ENCODE peak calls at places on chromosomes 4 and X, in six cellular contexts. B is esophagus squamous epithelium, A is upper lobe of right lung, H is suprapubic skin, Q is kidney, V is spleen. Z is an unnamed sample. For H3K4me1, the result is how much of the 10 kb centered on the place peaks cover.

GRCh38 chrX:45851434-45851991 is 650.8 kb upstream of the DIPK2B start:
- DNase-seq in B (no peak), A (peak), H (no peak), Q (no peak), V (peak), Z (peak)

GRCh38 chrX:112832481-112833095 is 8.0 kb downstream of the AMOT start:
- DNase-seq in B (no peak), A (peak), H (no peak), Q (peak), V (no peak), Z (peak)

GRCh38 chr4:3638080-3638715 is 106.0 kb upstream of the LRPAP1 start:
- DNase-seq in B (no peak), A (no peak), H (no peak), Q (peak), V (peak), Z (no peak)

GRCh38 chrX:17860811-17861495 is at the start of gene RAI2:
- DNase-seq in B (no peak), A (peak), H (peak), Q (peak), V (no peak), Z (peak)

GRCh38 chr4:181259081-181259480 is 984.1 kb upstream of the TENM3 start:
- DNase-seq in B (no peak), A (no peak), H (no peak), Q (no peak), V (no peak), Z (no peak)

GRCh38 chr4:176433983-176434382 is 114.2 kb downstream of the SPCS3 start:
- DNase-seq in B (no peak), A (no peak), H (no peak), Q (no peak), V (no peak), Z (no peak)

GRCh38 chr4:128707864-128708263 is 101.6 kb upstream of the JADE1 start:
- DNase-seq in B (no peak), A (no peak), H (no peak), Q (no peak), V (no peak), Z (no peak)

GRCh38 chrX:119008122-119008744 is 33.8 kb downstream of the LONRF3 start:
- DNase-seq in B (no peak), A (no peak), H (no peak), Q (no peak), V (no peak), Z (no peak)

GRCh38 chrX:7086384-7086783 is 61.1 kb upstream of the STS start:
- DNase-seq in B (no peak), A (no peak), H (no peak), Q (no peak), V (no peak), Z (no peak)

GRCh38 chr4:154416183-154416543 is 75.4 kb downstream of the DCHS2 start:
- DNase-seq in B (no peak), A (no peak), H (no peak), Q (no peak), V (no peak), Z (no peak)

DNA sequence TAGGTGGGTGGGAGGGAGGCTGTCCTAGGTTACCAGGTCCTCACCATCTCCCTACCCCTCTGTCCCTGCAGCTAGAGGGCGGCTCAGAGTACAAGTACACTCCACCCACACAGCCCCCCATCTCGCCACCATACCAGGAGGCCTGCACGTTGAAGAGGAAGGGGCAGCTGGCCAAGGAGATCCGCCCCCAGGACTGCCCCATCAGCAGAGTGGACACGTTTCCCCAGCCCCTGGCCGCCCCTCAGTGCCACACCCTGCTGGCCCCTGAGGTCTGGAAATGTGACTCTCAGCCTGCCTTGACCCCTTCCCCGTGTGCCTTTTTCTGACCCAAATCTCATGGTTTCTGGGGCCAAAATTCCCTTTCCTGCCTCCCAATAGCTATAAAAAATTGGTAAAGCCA is 6.5 kb downstream of the FTSJ1 start:
- DNase-seq in B (no peak), A (no peak), H (no peak), Q (peak), V (no peak), Z (no peak)
- H3K4me1 ChIP-seq in B (under half), A (under half), H (under half), Q (under half), V (under half), Z (under half)

DNA sequence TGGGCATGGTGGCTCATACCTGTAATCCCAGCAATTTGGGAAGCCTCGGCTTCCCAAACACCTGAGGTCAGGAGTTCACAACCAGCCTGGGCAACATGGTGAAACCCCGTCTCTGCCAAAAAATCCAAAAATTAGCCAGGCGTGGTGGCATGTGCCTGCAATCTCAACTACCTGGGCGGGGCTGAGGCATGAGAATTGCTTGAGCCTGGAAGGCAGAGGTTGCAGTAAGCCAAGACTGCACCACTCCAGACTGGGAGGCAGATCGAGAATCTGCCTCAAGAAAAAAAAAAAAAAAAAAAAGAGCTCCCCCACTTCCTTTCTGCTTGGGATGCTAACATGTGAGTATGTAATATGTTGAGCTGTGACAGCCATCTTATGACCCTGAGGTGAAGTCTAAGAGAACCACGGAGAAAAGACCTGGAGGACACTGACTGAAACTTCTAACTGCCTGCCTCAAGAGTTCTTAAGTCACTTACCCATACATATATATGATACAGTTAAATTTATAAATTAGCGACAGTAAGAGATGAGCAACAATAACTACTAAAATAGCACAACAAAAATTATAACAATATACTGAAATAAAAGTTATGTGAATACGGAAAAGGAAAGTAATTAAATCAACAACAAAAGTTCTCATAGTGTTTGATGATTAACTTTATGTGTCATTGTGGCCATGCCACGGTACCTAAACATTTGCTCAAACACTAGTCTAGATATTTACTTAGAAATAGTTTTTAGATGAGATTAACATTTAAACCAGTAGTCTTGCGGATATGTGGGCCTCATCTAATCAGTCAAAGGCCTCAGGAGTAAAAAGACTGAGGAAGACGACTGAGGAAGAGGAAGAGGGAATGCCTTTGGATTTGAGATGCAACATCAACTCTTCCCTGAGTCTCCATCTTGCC is 178.3 kb downstream of the OPHN1 start:
- DNase-seq in B (no peak), A (no peak), H (no peak), Q (no peak), V (no peak), Z (no peak)
- TF ChIP-seq CTCF in B (no peak), A (no peak), H (no peak), Q (no peak), V (no peak), Z (no peak)

GRCh38 chr4:38058186-38058585 is 98.0 kb downstream of the PTTG2 start:
- DNase-seq in B (no peak), A (no peak), H (no peak), Q (no peak), V (no peak), Z (no peak)
- H3K4me1 ChIP-seq in B (under half), A (under half), H (under half), Q (under half), V (under half), Z (under half)

DNA sequence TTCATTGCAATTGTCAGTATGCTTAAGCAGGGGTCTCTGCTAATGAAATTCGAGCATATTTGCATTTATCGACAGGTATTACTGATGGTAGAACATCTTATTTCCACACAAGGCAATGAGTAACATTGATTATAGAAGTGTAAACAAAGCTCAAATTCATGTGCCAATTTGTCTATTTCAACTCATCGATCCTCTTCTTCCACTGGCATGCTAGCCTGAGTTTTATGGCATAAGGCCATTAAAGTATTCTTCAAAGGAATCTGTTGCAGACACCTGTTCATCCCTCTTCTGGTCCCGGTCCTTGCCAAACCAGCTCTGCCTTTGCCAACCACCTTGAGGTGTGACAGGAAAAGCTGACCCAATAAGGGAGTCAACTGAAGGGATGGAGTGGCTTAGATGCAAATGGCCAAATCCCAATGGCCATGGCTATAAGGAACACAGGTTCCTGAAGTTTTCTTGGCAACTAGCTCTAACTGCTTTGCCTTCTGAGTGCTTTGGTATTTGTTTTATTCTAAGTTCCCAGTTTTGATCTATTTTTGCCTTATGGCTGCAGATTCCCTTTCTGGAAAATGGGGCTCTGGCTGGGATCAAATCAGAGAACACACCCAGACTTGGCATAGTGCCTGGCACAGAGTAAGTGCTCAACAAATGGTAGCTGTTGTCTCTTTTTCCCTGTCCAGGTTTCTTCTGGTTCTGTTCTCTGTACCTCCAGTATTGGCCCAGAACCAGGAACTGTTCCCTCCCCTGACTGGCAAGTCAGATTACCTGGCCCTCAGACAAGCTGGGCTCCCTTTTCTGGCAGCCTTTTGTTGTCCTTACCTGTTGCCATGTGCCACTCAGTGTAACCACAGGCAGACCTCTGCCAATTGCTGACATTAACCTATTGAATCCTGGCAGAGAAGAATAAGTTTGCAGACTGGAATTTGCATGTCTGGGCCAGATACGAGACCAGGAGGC is 63.1 kb downstream of the RTL9 start:
- DNase-seq in B (no peak), A (no peak), H (no peak), Q (no peak), V (no peak), Z (peak)
- TF ChIP-seq CTCF in B (no peak), A (no peak), H (no peak), Q (no peak), V (no peak), Z (no peak)

DNA sequence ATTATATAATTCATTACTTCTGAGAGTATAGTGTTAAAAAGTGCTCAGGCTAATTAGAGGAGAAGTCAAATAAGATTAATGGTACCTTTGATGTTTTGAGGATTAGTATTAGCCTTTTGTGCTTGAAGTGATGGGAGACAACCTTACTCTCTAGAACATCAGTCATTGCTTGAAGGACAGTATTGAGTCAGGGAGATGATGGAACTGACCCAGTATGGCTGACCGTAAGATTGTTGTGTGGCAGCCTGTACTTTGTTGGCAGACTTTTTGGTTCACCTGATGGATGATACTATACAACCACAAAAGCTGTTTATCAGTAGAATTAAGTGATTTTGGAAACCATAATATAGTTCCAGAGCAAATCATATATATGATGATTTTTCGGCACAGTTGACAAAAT is 9.9 kb downstream of the OGT start:
- DNase-seq in B (no peak), A (no peak), H (no peak), Q (no peak), V (no peak), Z (no peak)
- H3K4me1 ChIP-seq in B (under half), A (under half), H (under half), Q (under half), V (half or more), Z (under half)

DNA sequence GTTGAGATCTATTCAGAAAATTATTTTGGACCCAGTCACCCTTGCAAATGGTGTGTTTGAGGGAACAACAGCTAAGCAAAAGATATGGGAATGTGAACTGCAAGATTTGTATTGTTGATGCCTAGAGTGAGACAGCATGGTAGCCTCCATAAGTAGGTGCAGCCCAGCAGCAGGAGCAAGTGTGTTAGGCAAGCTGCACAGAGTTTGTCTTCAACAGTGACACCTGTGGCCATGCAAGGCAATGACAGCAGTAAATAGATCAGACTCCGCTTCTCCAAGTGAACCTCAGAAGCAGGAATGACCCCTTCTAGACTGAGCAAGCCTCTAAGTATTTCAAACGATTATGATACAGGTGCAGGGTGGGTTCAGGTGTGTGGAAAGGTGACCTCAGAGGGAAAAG is 133.4 kb upstream of the MSX1 start:
- DNase-seq in B (no peak), A (no peak), H (peak), Q (no peak), V (no peak), Z (no peak)
- TF ChIP-seq CTCF in B (no peak), A (no peak), H (no peak), Q (no peak), V (no peak), Z (no peak)

DNA sequence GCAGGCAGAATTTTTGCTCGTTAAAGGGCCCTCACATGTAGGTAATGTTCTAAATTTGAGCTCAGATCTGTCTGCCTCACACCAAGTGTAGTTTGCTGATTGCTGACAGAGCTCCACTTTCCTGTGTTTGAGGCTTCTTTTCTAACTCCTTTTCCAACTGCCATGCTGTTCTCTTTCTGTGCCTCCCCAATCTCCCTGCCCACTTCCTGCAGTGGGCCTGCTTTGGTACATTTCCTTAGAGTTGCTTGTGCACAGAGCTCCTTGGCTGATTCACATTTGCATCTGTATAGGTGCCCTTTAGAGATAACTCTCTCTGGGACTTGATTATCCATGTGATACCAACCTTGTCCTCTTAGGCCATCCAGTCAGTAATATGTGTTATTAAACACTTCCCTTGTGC is 4.5 kb downstream of the MED28 start:
- DNase-seq in B (no peak), A (no peak), H (no peak), Q (no peak), V (no peak), Z (no peak)
- H3K4me1 ChIP-seq in B (under half), A (under half), H (under half), Q (under half), V (half or more), Z (under half)

GRCh38 chr4:184824081-184824775 is 1.5 kb downstream of the ACSL1 start:
- DNase-seq in B (no peak), A (no peak), H (no peak), Q (no peak), V (no peak), Z (no peak)

GRCh38 chr4:184826315-184827266 is 823 bp upstream of the ACSL1 start:
- DNase-seq in B (no peak), A (no peak), H (no peak), Q (peak), V (peak), Z (peak)

GRCh38 chr4:184822356-184822755 is 3.4 kb downstream of the ACSL1 start:
- DNase-seq in B (no peak), A (no peak), H (peak), Q (no peak), V (no peak), Z (no peak)

GRCh38 chr4:184824776-184825393 is 883 bp downstream of the ACSL1 start:
- DNase-seq in B (no peak), A (no peak), H (peak), Q (peak), V (no peak), Z (no peak)

GRCh38 chr4:184825394-184826314 is at the start of gene ACSL1:
- DNase-seq in B (peak), A (peak), H (peak), Q (peak), V (peak), Z (peak)
- TF ChIP-seq CTCF in B (no peak), A (no peak), H (no peak), Q (peak), V (no peak), Z (no peak)

DNA sequence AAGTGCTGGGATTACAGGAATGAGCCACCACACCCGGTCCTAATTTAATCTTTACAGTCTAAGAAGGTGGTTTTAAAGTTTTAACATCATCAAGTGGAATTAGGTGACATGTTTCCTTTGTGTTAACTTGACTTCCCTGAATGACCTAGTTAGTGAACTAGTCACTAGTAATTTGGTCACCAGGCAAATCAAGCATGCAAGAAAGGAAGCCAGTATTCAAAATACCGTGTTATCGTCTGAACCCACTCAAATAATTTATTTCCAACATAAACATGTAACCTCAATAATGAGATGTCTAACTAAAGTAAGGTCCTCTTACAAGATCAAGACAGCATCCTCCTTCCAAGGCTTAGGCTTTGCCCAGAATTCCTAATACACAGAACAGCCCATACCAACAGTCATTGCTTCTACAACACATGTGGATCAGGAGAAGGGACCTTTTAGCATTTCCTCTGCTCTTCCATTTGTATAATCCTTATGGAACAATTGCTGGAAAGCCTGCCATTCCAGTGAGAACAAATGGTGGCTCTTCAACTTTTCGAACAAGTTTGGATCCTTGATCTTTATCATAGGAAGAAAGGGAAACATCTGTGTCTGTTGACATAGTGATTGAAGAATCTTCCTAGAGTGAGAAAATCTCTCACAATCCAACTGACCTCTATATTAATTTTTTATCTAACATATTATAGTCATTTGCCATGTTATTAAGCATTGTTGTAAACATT is 97.2 kb downstream of the ANXA3 start:
- DNase-seq in B (no peak), A (no peak), H (no peak), Q (no peak), V (no peak), Z (no peak)
- H3K4me1 ChIP-seq in B (under half), A (under half), H (half or more), Q (under half), V (half or more), Z (half or more)

DNA sequence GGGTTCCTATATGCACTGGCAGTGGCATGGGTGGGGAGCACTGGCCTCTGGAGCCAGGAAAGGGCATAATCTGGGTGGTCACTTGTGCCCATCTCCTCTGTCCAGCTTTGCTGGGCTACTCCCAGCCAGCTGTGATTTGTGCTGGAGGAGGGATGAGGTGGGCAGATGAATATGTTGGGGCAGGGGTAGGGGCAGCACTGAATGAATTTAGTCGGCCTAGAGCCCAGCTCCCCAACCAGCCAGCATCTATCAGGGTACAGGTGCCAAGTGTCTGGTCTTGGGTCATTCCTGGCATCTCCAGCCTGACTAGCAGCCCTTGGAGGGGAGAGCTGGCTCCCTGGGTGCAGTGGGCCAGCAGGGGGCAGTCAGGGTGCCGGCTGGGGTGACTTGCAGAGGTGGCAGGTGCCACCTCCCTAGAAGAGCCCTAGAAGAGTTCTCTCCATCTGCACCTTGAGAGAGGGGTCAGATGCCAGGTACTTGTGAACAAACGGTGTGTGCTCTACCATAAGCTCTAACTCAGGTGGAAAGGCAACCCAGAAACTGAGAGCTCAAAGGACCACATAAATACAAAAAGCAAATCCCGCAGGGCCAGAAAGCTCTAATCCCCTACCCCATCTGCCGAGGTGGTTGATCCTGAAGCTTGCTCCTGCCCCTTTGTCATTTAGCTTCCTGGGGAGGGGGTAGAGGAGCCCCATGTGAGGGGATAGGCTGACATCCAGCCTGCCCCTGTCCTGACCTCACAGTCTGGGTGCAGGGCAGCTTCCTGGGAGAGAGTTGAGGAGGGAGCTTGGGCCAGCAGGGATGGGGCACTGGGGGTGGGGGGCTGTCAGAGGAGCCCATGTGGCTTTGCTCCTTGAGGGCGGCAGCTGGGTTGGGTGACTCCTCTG is 2.2 kb downstream of the SORCS2 start:
- DNase-seq in B (no peak), A (peak), H (peak), Q (no peak), V (peak), Z (peak)
- TF ChIP-seq CTCF in B (no peak), A (peak), H (no peak), Q (peak), V (no peak), Z (peak)